ENCODE peak calls at places on chromosomes 5 and 9, in seven cellular contexts. M is effector memory CD4-positive, alpha-beta T cell; V is cardiac muscle cell; B is CD8-positive, alpha-beta memory T cell; A is Peyer's patch; C is psoas muscle; L is adrenal gland. D is an unnamed sample. For H3K4me1, the result is how much of the 10 kb centered on the place peaks cover.

GRCh38 chr9:35771079-35771441 is 17.0 kb upstream of the MSMP start:
- DNase-seq in M (no peak), V (no peak), B (no peak), A (no peak), C (peak), L (peak), D (peak)

GRCh38 chr5:64789457-64789856 is 20.7 kb downstream of the CWC27 start:
- DNase-seq in M (no peak), V (no peak), B (no peak), A (no peak), C (no peak), L (no peak), D (no peak)

GRCh38 chr5:171839112-171839511 is 53.5 kb downstream of the SMIM23 start:
- DNase-seq in M (no peak), V (no peak), B (no peak), A (no peak), C (no peak), L (no peak), D (no peak)

GRCh38 chr5:180395540-180396274 is 42.6 kb upstream of the GFPT2 start:
- DNase-seq in M (no peak), V (no peak), B (no peak), A (no peak), C (peak), L (no peak), D (no peak)

GRCh38 chr9:16267336-16268036 is 603.0 kb downstream of the BNC2 start:
- DNase-seq in M (no peak), V (no peak), B (no peak), A (no peak), C (no peak), L (no peak), D (peak)

GRCh38 chr9:14395300-14396082 is 81.5 kb upstream of the NFIB start:
- DNase-seq in M (no peak), V (no peak), B (no peak), A (no peak), C (peak), L (peak), D (peak)

GRCh38 chr5:116273458-116274242 is 188.8 kb downstream of the COMMD10 start:
- DNase-seq in M (no peak), V (no peak), B (no peak), A (no peak), C (no peak), L (no peak), D (no peak)

GRCh38 chr9:24602687-24603352 is 57.1 kb upstream of the IZUMO3 start:
- DNase-seq in M (no peak), V (no peak), B (no peak), A (no peak), C (no peak), L (no peak), D (no peak)

GRCh38 chr5:167950126-167950721 is 341.2 kb upstream of the WWC1 start:
- DNase-seq in M (no peak), V (no peak), B (no peak), A (no peak), C (no peak), L (no peak), D (no peak)

GRCh38 chr9:87816041-87816440 is 66.6 kb upstream of the SPATA31E1 start:
- DNase-seq in M (no peak), V (peak), B (no peak), A (no peak), C (no peak), L (peak), D (peak)

GRCh38 chr9:88721528-88722279 is 186.7 kb downstream of the NXNL2 start:
- DNase-seq in M (no peak), V (no peak), B (no peak), A (no peak), C (no peak), L (no peak), D (no peak)

GRCh38 chr5:172881691-172882370 is 47.8 kb downstream of the ERGIC1 start:
- DNase-seq in M (no peak), V (no peak), B (no peak), A (no peak), C (no peak), L (peak), D (no peak)

GRCh38 chr5:40240111-40240510 is 439.6 kb upstream of the PTGER4 start:
- DNase-seq in M (no peak), V (no peak), B (no peak), A (no peak), C (no peak), L (no peak), D (no peak)

GRCh38 chr5:54986269-54986654 is 869 bp upstream of the ESM1 start:
- DNase-seq in M (no peak), V (no peak), B (no peak), A (no peak), C (no peak), L (no peak), D (no peak)

GRCh38 chr9:90813523-90813922 is 11.9 kb downstream of the SYK start:
- DNase-seq in M (no peak), V (no peak), B (no peak), A (no peak), C (no peak), L (no peak), D (no peak)

GRCh38 chr9:90808890-90809685 is 7.5 kb downstream of the SYK start:
- DNase-seq in M (no peak), V (no peak), B (no peak), A (peak), C (no peak), L (peak), D (no peak)

GRCh38 chr9:90813011-90813410 is 11.4 kb downstream of the SYK start:
- DNase-seq in M (no peak), V (no peak), B (no peak), A (no peak), C (no peak), L (no peak), D (no peak)

GRCh38 chr9:90808226-90808797 is 6.7 kb downstream of the SYK start:
- DNase-seq in M (no peak), V (no peak), B (no peak), A (peak), C (no peak), L (no peak), D (no peak)

GRCh38 chr9:90810686-90811085 is 9.1 kb downstream of the SYK start:
- DNase-seq in M (no peak), V (no peak), B (no peak), A (no peak), C (no peak), L (no peak), D (no peak)
- H3K4me1 ChIP-seq in M (under half), V (under half), B (under half), A (under half), C (under half), L (under half), D (under half)

DNA sequence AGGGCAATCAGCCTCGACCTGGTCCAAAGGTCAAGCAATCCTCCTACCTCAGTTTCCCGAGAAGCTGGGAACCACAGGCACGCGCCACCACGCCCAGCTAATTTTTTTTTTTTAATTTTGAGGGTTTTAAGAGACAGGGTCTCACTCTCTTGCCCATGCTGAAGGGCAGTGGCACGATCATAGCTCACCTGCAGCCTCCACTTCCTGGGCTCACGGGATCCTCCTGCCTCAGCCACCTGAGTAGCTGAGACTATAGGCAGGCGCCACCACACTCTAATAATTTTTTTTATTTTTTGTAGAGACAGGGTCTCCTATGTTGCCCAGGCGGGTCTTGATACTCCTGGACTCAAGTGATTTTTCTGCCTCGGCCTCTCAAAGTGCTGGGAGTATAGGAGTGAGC is 1.6 kb downstream of the UIMC1 start:
- DNase-seq in M (no peak), V (no peak), B (no peak), A (no peak), C (no peak), L (no peak), D (no peak)
- H3K4me3 ChIP-seq in M (no peak), V (peak), B (peak), A (no peak), C (peak), L (no peak), D (peak)

GRCh38 chr5:136057401-136057951 is 28.7 kb downstream of the TGFBI start:
- DNase-seq in M (no peak), V (no peak), B (no peak), A (no peak), C (no peak), L (no peak), D (no peak)
- H3K4me1 ChIP-seq in M (under half), V (under half), B (under half), A (under half), C (under half), L (under half), D (under half)

DNA sequence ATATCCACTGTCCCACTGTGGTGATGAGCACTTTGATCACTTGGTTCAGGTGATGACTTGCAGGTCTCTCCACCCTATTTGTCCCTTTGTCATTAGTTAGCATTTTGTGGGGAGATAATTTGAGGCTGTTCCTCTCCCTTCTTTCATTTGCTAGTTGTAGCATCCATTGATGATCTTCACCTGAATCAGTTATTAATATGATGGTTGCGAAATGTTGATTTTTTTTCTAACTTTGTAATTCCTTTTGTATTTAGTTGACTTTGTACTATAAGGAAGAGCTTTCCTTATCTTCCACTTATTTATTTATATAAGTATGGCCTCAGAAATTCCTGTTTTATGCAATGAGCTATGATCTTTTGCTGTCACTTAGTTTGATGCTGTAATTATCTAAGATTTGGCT is 12.6 kb downstream of the TRIO start:
- DNase-seq in M (no peak), V (no peak), B (no peak), A (no peak), C (no peak), L (no peak), D (no peak)
- H3K4me3 ChIP-seq in M (no peak), V (no peak), B (no peak), A (no peak), C (no peak), L (no peak), D (no peak)

GRCh38 chr5:139634028-139634325 is 14.2 kb upstream of the CXXC5 start:
- DNase-seq in M (no peak), V (no peak), B (no peak), A (no peak), C (no peak), L (no peak), D (no peak)
- H3K4me1 ChIP-seq in M (under half), V (under half), B (under half), A (under half), C (under half), L (under half), D (under half)

GRCh38 chr9:110106698-110107097 is 101.3 kb downstream of the C9orf152 start:
- DNase-seq in M (no peak), V (no peak), B (no peak), A (no peak), C (no peak), L (no peak), D (no peak)

GRCh38 chr9:110101531-110102161 is 106.3 kb downstream of the C9orf152 start:
- DNase-seq in M (no peak), V (no peak), B (no peak), A (no peak), C (no peak), L (no peak), D (no peak)

GRCh38 chr9:110103257-110103656 is 104.7 kb downstream of the C9orf152 start:
- DNase-seq in M (no peak), V (no peak), B (no peak), A (no peak), C (no peak), L (no peak), D (no peak)

GRCh38 chr9:110105107-110105506 is 102.9 kb downstream of the C9orf152 start:
- DNase-seq in M (no peak), V (no peak), B (no peak), A (no peak), C (no peak), L (no peak), D (no peak)

DNA sequence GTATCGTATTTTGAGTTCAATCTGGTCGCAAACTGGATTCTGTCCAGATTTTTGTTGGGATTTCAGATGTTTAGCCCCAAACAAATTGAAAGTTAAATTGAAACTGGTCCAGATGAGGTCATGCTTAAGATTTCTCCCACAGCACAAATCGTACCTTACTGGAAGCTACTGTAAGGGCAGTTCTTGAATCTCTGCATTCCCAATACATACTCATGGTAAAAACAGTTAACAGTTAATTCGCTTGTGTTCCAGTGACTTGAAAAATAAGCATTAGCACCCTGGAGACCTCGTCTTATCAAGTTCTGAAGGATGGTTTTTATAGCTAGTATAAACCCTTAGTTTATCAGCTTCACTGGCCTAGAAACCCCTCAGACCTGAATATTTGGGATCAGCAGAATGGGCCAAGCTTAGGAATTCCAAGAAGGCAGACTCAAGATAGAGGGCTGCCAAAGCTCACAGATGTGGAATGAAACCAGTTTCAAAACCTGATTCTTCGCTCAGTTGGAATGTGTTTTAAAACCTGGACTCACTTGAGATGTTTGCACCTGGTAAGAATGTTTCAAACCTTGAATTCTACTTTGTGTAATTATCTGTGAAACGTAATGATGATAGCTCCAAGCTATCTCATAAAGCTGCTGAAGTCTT is 103.6 kb downstream of the C9orf152 start:
- DNase-seq in M (no peak), V (no peak), B (no peak), A (no peak), C (no peak), L (no peak), D (no peak)
- H3K4me3 ChIP-seq in M (no peak), V (no peak), B (no peak), A (no peak), C (no peak), L (no peak), D (no peak)

GRCh38 chr5:43068037-43068436 is 27.9 kb upstream of the ANXA2R start:
- DNase-seq in M (no peak), V (no peak), B (no peak), A (no peak), C (no peak), L (no peak), D (no peak)

GRCh38 chr5:43066231-43066798 is 26.2 kb upstream of the ANXA2R start:
- DNase-seq in M (peak), V (peak), B (peak), A (peak), C (peak), L (peak), D (peak)

GRCh38 chr5:43066799-43067741 is 27.0 kb upstream of the ANXA2R start:
- DNase-seq in M (peak), V (peak), B (peak), A (peak), C (peak), L (peak), D (peak)

GRCh38 chr5:43063731-43064171 is 23.6 kb upstream of the ANXA2R start:
- DNase-seq in M (no peak), V (no peak), B (no peak), A (no peak), C (peak), L (no peak), D (no peak)

GRCh38 chr5:43065384-43066230 is 25.5 kb upstream of the ANXA2R start:
- DNase-seq in M (peak), V (peak), B (peak), A (peak), C (peak), L (peak), D (peak)
- H3K4me1 ChIP-seq in M (under half), V (under half), B (under half), A (under half), C (under half), L (under half), D (under half)

DNA sequence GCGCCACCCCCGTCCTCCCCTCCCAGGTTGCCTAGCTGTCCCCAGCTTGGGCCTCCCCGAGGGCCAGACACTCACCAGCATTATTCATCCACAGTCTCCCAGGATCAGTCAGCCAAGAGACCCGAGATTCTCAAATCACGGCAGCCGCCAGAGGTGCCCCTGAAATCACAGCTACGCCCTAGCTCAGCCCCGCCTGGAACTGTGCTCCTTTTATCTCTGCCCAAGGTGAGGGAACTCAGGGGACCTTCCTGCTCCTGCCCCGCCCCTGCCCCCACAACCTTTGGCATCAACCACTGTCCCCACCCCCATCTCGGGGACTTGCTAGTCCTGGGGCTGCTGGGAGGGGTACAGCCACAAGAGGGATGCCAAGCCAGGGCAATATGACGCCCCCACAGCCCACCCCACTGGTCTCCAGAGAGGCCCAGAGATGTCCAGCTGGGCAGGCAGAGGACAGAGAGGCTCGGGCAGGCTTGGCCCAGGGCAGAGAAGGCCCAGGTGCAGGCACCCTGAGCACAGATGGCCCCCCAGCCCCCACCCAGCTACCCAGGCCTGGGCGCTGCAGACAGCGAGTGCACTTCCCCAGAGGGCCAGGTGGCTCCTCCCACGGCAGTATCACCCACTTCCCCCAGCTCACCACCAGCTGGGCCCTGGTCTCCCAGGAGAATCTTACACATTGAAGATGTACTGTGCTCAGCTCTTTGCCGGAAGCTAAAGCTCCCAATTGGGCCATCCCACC is at the start of gene FUT7:
- DNase-seq in M (no peak), V (no peak), B (no peak), A (peak), C (no peak), L (no peak), D (peak)
- H3K4me3 ChIP-seq in M (peak), V (no peak), B (peak), A (peak), C (no peak), L (no peak), D (no peak)

GRCh38 chr5:177494356-177495195 is 2.8 kb downstream of the PDLIM7 start:
- DNase-seq in M (no peak), V (peak), B (no peak), A (no peak), C (peak), L (peak), D (peak)

GRCh38 chr5:177491983-177492746 is 5.2 kb downstream of the PDLIM7 start:
- DNase-seq in M (no peak), V (no peak), B (no peak), A (no peak), C (no peak), L (no peak), D (no peak)

GRCh38 chr5:177495243-177496060 is 2.0 kb downstream of the PDLIM7 start:
- DNase-seq in M (no peak), V (peak), B (no peak), A (no peak), C (peak), L (no peak), D (no peak)

GRCh38 chr5:177492841-177493240 is 4.6 kb downstream of the PDLIM7 start:
- DNase-seq in M (no peak), V (no peak), B (no peak), A (no peak), C (no peak), L (no peak), D (no peak)

GRCh38 chr5:177493795-177494355 is 3.5 kb downstream of the PDLIM7 start:
- DNase-seq in M (no peak), V (no peak), B (no peak), A (no peak), C (no peak), L (no peak), D (no peak)
- H3K4me1 ChIP-seq in M (under half), V (under half), B (under half), A (under half), C (under half), L (under half), D (under half)

GRCh38 chr5:6395621-6396020 is 17.3 kb upstream of the MED10 start:
- DNase-seq in M (no peak), V (no peak), B (no peak), A (no peak), C (no peak), L (no peak), D (no peak)

GRCh38 chr5:6398570-6399230 is 20.4 kb upstream of the MED10 start:
- DNase-seq in M (no peak), V (no peak), B (no peak), A (no peak), C (no peak), L (no peak), D (no peak)

GRCh38 chr5:6396043-6396442 is 17.7 kb upstream of the MED10 start:
- DNase-seq in M (no peak), V (no peak), B (no peak), A (no peak), C (no peak), L (no peak), D (no peak)

GRCh38 chr5:6397536-6398269 is 19.4 kb upstream of the MED10 start:
- DNase-seq in M (no peak), V (no peak), B (no peak), A (no peak), C (no peak), L (no peak), D (no peak)

GRCh38 chr5:6396836-6397535 is 18.6 kb upstream of the MED10 start:
- DNase-seq in M (no peak), V (no peak), B (no peak), A (no peak), C (no peak), L (no peak), D (no peak)
- H3K4me3 ChIP-seq in M (no peak), V (no peak), B (no peak), A (no peak), C (no peak), L (no peak), D (no peak)

D was measured in small intestine.